ENCODE peak calls at places on chromosomes 16 and 17, in seven cellular contexts. One of them, this sample, is unnamed.

GRCh38 chr16:20385844-20386832 is 18.4 kb downstream of the PDILT start:
- DNase-seq in left cardiac atrium: peak
- DNase-seq in pulmonary artery endothelial cell: no peak
- DNase-seq in KG1: peak
- DNase-seq in fibroblast of mammary gland: peak
- DNase-seq in ELR: peak
- DNase-seq in T-helper 17 cell: peak
- DNase-seq in this sample: peak

GRCh38 chr17:19538095-19539039 is 4.7 kb downstream of the SLC47A1 start:
- DNase-seq in left cardiac atrium: no peak
- DNase-seq in T-helper 17 cell: no peak
- DNase-seq in KG1: no peak
- DNase-seq in pulmonary artery endothelial cell: no peak
- DNase-seq in ELR: no peak
- DNase-seq in fibroblast of mammary gland: no peak
- DNase-seq in this sample: no peak

GRCh38 chr16:46908540-46909372 is 24.6 kb downstream of the GPT2 start:
- DNase-seq in T-helper 17 cell: peak
- DNase-seq in fibroblast of mammary gland: peak
- DNase-seq in left cardiac atrium: peak
- DNase-seq in pulmonary artery endothelial cell: peak
- DNase-seq in ELR: peak
- DNase-seq in KG1: peak
- DNase-seq in this sample: peak

GRCh38 chr17:73371285-73371684 is 59.5 kb upstream of the CDC42EP4 start:
- DNase-seq in T-helper 17 cell: no peak
- DNase-seq in pulmonary artery endothelial cell: no peak
- DNase-seq in fibroblast of mammary gland: peak
- DNase-seq in KG1: no peak
- DNase-seq in left cardiac atrium: no peak
- DNase-seq in ELR: peak
- DNase-seq in this sample: peak

GRCh38 chr17:16294560-16294959 is 58.7 kb downstream of the CENPV start:
- DNase-seq in T-helper 17 cell: no peak
- DNase-seq in left cardiac atrium: no peak
- DNase-seq in ELR: no peak
- DNase-seq in pulmonary artery endothelial cell: no peak
- DNase-seq in KG1: no peak
- DNase-seq in fibroblast of mammary gland: no peak
- DNase-seq in this sample: no peak

GRCh38 chr17:58232707-58233156 is 5.7 kb upstream of the LPO start:
- DNase-seq in T-helper 17 cell: no peak
- DNase-seq in pulmonary artery endothelial cell: no peak
- DNase-seq in left cardiac atrium: no peak
- DNase-seq in fibroblast of mammary gland: peak
- DNase-seq in KG1: peak
- DNase-seq in ELR: peak
- DNase-seq in this sample: peak

GRCh38 chr16:48347980-48348379 is 37.2 kb downstream of the SIAH1 start:
- DNase-seq in pulmonary artery endothelial cell: no peak
- DNase-seq in ELR: no peak
- DNase-seq in T-helper 17 cell: no peak
- DNase-seq in fibroblast of mammary gland: no peak
- DNase-seq in KG1: no peak
- DNase-seq in left cardiac atrium: no peak
- DNase-seq in this sample: no peak

GRCh38 chr17:48970224-48970623 is 1.8 kb upstream of the GIP start:
- DNase-seq in ELR: no peak
- DNase-seq in fibroblast of mammary gland: no peak
- DNase-seq in pulmonary artery endothelial cell: no peak
- DNase-seq in left cardiac atrium: no peak
- DNase-seq in T-helper 17 cell: no peak
- DNase-seq in KG1: no peak
- DNase-seq in this sample: no peak

GRCh38 chr17:81869221-81870154 is 1.6 kb downstream of the ARHGDIA start:
- DNase-seq in pulmonary artery endothelial cell: no peak
- DNase-seq in left cardiac atrium: peak
- DNase-seq in ELR: peak
- DNase-seq in T-helper 17 cell: peak
- DNase-seq in KG1: no peak
- DNase-seq in fibroblast of mammary gland: peak
- DNase-seq in this sample: peak

GRCh38 chr16:86563489-86564345 is 2.9 kb upstream of the FOXC2 start:
- DNase-seq in fibroblast of mammary gland: peak
- DNase-seq in T-helper 17 cell: peak
- DNase-seq in left cardiac atrium: peak
- DNase-seq in pulmonary artery endothelial cell: peak
- DNase-seq in KG1: peak
- DNase-seq in ELR: peak
- DNase-seq in this sample: peak

GRCh38 chr17:60278237-60278636 is 113.7 kb downstream of the USP32 start:
- DNase-seq in ELR: no peak
- DNase-seq in fibroblast of mammary gland: no peak
- DNase-seq in left cardiac atrium: no peak
- DNase-seq in KG1: no peak
- DNase-seq in pulmonary artery endothelial cell: no peak
- DNase-seq in T-helper 17 cell: no peak
- DNase-seq in this sample: no peak

GRCh38 chr16:51419768-51420167 is 268.7 kb upstream of the SALL1 start:
- DNase-seq in ELR: no peak
- DNase-seq in KG1: no peak
- DNase-seq in left cardiac atrium: no peak
- DNase-seq in fibroblast of mammary gland: no peak
- DNase-seq in T-helper 17 cell: no peak
- DNase-seq in pulmonary artery endothelial cell: no peak
- DNase-seq in this sample: no peak

GRCh38 chr17:9611557-9611956 is 33.8 kb upstream of the USP43 start:
- DNase-seq in ELR: no peak
- DNase-seq in fibroblast of mammary gland: no peak
- DNase-seq in left cardiac atrium: no peak
- DNase-seq in T-helper 17 cell: no peak
- DNase-seq in KG1: no peak
- DNase-seq in pulmonary artery endothelial cell: no peak
- DNase-seq in this sample: no peak

GRCh38 chr17:718075-718474 is 3.4 kb upstream of the VPS53 start:
- DNase-seq in T-helper 17 cell: no peak
- DNase-seq in pulmonary artery endothelial cell: no peak
- DNase-seq in left cardiac atrium: no peak
- DNase-seq in KG1: no peak
- DNase-seq in fibroblast of mammary gland: no peak
- DNase-seq in ELR: no peak
- DNase-seq in this sample: no peak

GRCh38 chr16:72588554-72588953 is 416.6 kb upstream of the PMFBP1 start:
- DNase-seq in pulmonary artery endothelial cell: no peak
- DNase-seq in left cardiac atrium: no peak
- DNase-seq in KG1: no peak
- DNase-seq in T-helper 17 cell: no peak
- DNase-seq in fibroblast of mammary gland: no peak
- DNase-seq in ELR: no peak
- DNase-seq in this sample: no peak

GRCh38 chr17:73359987-73360410 is 48.2 kb upstream of the CDC42EP4 start:
- DNase-seq in KG1: no peak
- DNase-seq in pulmonary artery endothelial cell: no peak
- DNase-seq in left cardiac atrium: no peak
- DNase-seq in T-helper 17 cell: no peak
- DNase-seq in fibroblast of mammary gland: no peak
- DNase-seq in ELR: no peak
- DNase-seq in this sample: no peak

GRCh38 chr17:70345061-70345460 is 175.7 kb downstream of the KCNJ2 start:
- DNase-seq in pulmonary artery endothelial cell: no peak
- DNase-seq in left cardiac atrium: no peak
- DNase-seq in T-helper 17 cell: no peak
- DNase-seq in KG1: no peak
- DNase-seq in fibroblast of mammary gland: no peak
- DNase-seq in ELR: no peak
- DNase-seq in this sample: no peak

GRCh38 chr17:79618383-79619067 is 7.7 kb upstream of the RBFOX3 start:
- DNase-seq in T-helper 17 cell: no peak
- DNase-seq in KG1: no peak
- DNase-seq in ELR: no peak
- DNase-seq in left cardiac atrium: peak
- DNase-seq in pulmonary artery endothelial cell: no peak
- DNase-seq in fibroblast of mammary gland: no peak
- DNase-seq in this sample: no peak

GRCh38 chr17:82677353-82677925 is 21.1 kb downstream of the RAB40B start:
- DNase-seq in left cardiac atrium: no peak
- DNase-seq in T-helper 17 cell: no peak
- DNase-seq in KG1: no peak
- DNase-seq in ELR: no peak
- DNase-seq in pulmonary artery endothelial cell: no peak
- DNase-seq in fibroblast of mammary gland: no peak
- DNase-seq in this sample: no peak

GRCh38 chr16:11149011-11149616 is 106.9 kb downstream of the SOCS1 start:
- DNase-seq in KG1: no peak
- DNase-seq in pulmonary artery endothelial cell: no peak
- DNase-seq in T-helper 17 cell: no peak
- DNase-seq in left cardiac atrium: no peak
- DNase-seq in ELR: peak
- DNase-seq in fibroblast of mammary gland: peak
- DNase-seq in this sample: no peak